ENCODE peak calls at places on chromosomes 1 and 21, in eight cellular contexts. S, E, U, B, F, K, I and D are unnamed samples.
A peak's percentile ranks its signal among the peaks of the same experiment; 100 is the strongest.

GRCh38 chr21:34614443-34614692 is 545 bp downstream of the RCAN1 start:
- DNase-seq in B (no peak), I (no peak), S (no peak), K (no peak), U (no peak), E (no peak), F (no peak), D (no peak)

GRCh38 chr1:116817582-116818064 is 63.4 kb downstream of the CD2 start:
- DNase-seq in K (peak; percentile 54), B (no peak), E (peak; percentile 29), F (peak; percentile 77), S (peak; percentile 41), U (peak; percentile 46), I (peak; percentile 84), D (peak; percentile 76)

GRCh38 chr1:154301582-154301981 is 19.3 kb upstream of the AQP10 start:
- DNase-seq in K (no peak), E (no peak), I (no peak), U (no peak), S (no peak), B (no peak), F (no peak), D (no peak)

GRCh38 chr1:1080122-1080753 is 6.1 kb upstream of the RNF223 start:
- DNase-seq in S (peak; percentile 33), E (peak; percentile 64), I (peak; percentile 90), B (no peak), K (peak; percentile 70), F (peak; percentile 43), U (peak; percentile 39), D (peak; percentile 77)

GRCh38 chr1:178576841-178577240 is 63.9 kb downstream of the TEX35 start:
- DNase-seq in B (no peak), K (no peak), F (no peak), S (no peak), I (no peak), U (no peak), E (no peak), D (no peak)

GRCh38 chr1:53409695-53410094 is 49.5 kb upstream of the DMRTB1 start:
- DNase-seq in U (no peak), S (no peak), E (no peak), I (no peak), B (no peak), K (no peak), F (no peak), D (no peak)

GRCh38 chr1:32066489-32066873 is 6.3 kb upstream of the TMEM39B start:
- DNase-seq in B (no peak), U (no peak), F (peak; percentile 96), K (peak; percentile 96), I (no peak), E (peak; percentile 77), S (peak; percentile 91), D (no peak)

GRCh38 chr1:197763769-197764168 is 11.5 kb downstream of the DENND1B start:
- DNase-seq in U (no peak), S (no peak), B (no peak), E (no peak), F (no peak), I (no peak), K (no peak), D (no peak)

GRCh38 chr1:118688891-118689290 is 299.3 kb downstream of the TBX15 start:
- DNase-seq in K (no peak), I (no peak), E (no peak), B (no peak), U (no peak), F (no peak), S (peak; percentile 22), D (no peak)

GRCh38 chr21:37587203-37587602 is 220.6 kb downstream of the DYRK1A start:
- DNase-seq in K (no peak), F (no peak), B (no peak), I (no peak), U (no peak), S (no peak), E (no peak), D (no peak)

GRCh38 chr1:164771568-164772350 is 212.8 kb downstream of the PBX1 start:
- DNase-seq in B (no peak), E (peak; percentile 72), I (no peak), K (peak; percentile 82), S (peak; percentile 71), F (no peak), U (no peak), D (no peak)

GRCh38 chr1:185401019-185401418 is 84.0 kb upstream of the IVNS1ABP start:
- DNase-seq in B (no peak), E (peak; percentile 22), K (no peak), I (peak; percentile 77), U (no peak), F (no peak), S (peak; percentile 49), D (no peak)

GRCh38 chr1:181135815-181136737 is 47.6 kb downstream of the IER5 start:
- DNase-seq in B (peak; percentile 88), E (peak; percentile 94), S (peak; percentile 96), U (no peak), K (peak; percentile 97), F (peak; percentile 39), I (no peak), D (no peak)

GRCh38 chr1:199522936-199523335 is 504.6 kb upstream of the NR5A2 start:
- DNase-seq in S (peak; percentile 22), F (no peak), K (peak; percentile 53), B (no peak), E (peak; percentile 44), U (no peak), I (no peak), D (no peak)

GRCh38 chr21:38965910-38966504 is 160.3 kb downstream of the ETS2 start:
- DNase-seq in I (peak; percentile 83), K (peak; percentile 69), F (no peak), B (no peak), S (peak; percentile 57), E (no peak), U (no peak), D (no peak)

GRCh38 chr1:119611701-119612113 is 36.4 kb downstream of the ZNF697 start:
- DNase-seq in U (no peak), K (peak; percentile 67), I (peak; percentile 92), B (no peak), F (peak; percentile 53), S (peak; percentile 52), E (peak; percentile 28), D (peak; percentile 75)

GRCh38 chr1:68384872-68385390 is 64.8 kb downstream of the RPE65 start:
- DNase-seq in U (no peak), K (peak; percentile 75), I (no peak), F (no peak), E (peak; percentile 70), B (peak; percentile 41), S (peak; percentile 87), D (no peak)

GRCh38 chr1:185880779-185881333 is 146.7 kb downstream of the HMCN1 start:
- DNase-seq in S (no peak), U (no peak), I (no peak), E (no peak), F (no peak), K (no peak), B (no peak), D (no peak)

GRCh38 chr1:212082765-212083406 is 47.3 kb downstream of the DTL start:
- DNase-seq in B (no peak), E (no peak), S (no peak), U (no peak), F (no peak), I (no peak), K (no peak), D (no peak)

GRCh38 chr1:151756291-151756690 is 7.0 kb downstream of the MRPL9 start:
- DNase-seq in E (peak; percentile 14), U (no peak), S (peak; percentile 55), F (no peak), K (peak; percentile 69), B (no peak), I (no peak), D (no peak)

GRCh38 chr1:74767490-74767889 is 34.5 kb downstream of the TYW3 start:
- DNase-seq in S (peak; percentile 44), U (no peak), K (peak; percentile 30), F (peak; percentile 39), E (peak; percentile 12), B (no peak), I (peak; percentile 70), D (no peak)

GRCh38 chr21:40299441-40299840 is 432.2 kb downstream of the PCP4 start:
- DNase-seq in F (no peak), K (no peak), I (no peak), S (no peak), U (no peak), E (no peak), B (no peak), D (no peak)

GRCh38 chr1:78721136-78721535 is 71.5 kb downstream of the IFI44 start:
- DNase-seq in K (no peak), I (no peak), S (peak; percentile 30), E (no peak), F (no peak), U (no peak), B (no peak), D (no peak)
- TF ChIP-seq CTCF in K (no peak), I (no peak), S (no peak), E (no peak), F (no peak), U (no peak), B (no peak), D (no peak)

DNA sequence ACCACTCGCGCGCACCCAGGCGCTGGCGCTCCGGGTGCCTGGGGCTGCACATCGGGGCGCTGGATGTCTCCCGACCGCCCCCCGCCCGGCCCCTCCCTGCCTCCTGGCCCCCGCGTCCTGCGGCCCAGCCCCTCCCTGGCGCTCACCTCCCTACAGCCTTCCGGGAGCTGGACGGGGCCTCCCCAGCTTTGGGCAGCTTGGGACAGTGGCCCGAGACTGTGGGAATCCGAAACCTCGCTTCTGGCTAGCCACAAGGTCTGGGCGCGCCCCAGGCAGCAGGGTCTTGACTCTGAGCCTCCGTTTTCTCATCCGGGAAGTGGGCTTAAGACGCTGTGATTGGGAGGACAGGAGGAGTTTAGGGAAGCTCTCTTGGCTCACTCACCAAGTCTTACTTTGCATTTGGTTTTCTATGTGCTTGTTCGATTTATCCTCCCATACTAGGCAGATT is 713 bp upstream of the WNT4 start:
- DNase-seq in I (peak; percentile 47), E (no peak), B (no peak), K (no peak), F (no peak), S (no peak), U (no peak), D (no peak)
- TF ChIP-seq CTCF in I (no peak), E (no peak), B (no peak), K (no peak), F (no peak), S (no peak), U (peak; percentile 1), D (no peak)

GRCh38 chr1:229156819-229157218 is 114.1 kb upstream of the RAB4A start:
- DNase-seq in S (peak; percentile 2), I (no peak), B (no peak), E (no peak), F (peak; percentile 49), K (no peak), U (no peak), D (no peak)
- TF ChIP-seq CTCF in S (no peak), I (peak; percentile 58), B (peak; percentile 22), E (peak; percentile 38), F (peak; percentile 44), K (peak; percentile 16), U (no peak), D (peak; percentile 30)

GRCh38 chr1:190084552-190084951 is 393.1 kb downstream of the BRINP3 start:
- DNase-seq in S (no peak), B (no peak), U (no peak), E (no peak), K (no peak), I (peak; percentile 87), F (peak; percentile 33), D (no peak)
- TF ChIP-seq CTCF in S (no peak), B (no peak), U (no peak), E (no peak), K (no peak), I (peak; percentile 84), F (peak; percentile 42), D (peak; percentile 6)